ENCODE peak calls at places on chromosomes 7 and 10, in ten cellular contexts. One of them, this sample, is unnamed.

GRCh38 chr10:77513783-77514331 is 123.8 kb downstream of the KCNMA1 start:
- DNase-seq in H54: peak; percentile 94
- DNase-seq in body of pancreas: peak; percentile 94
- DNase-seq in spleen: no peak
- DNase-seq in GM12891: no peak
- DNase-seq in HCT116: peak; percentile 74
- DNase-seq in sigmoid colon: peak; percentile 88
- DNase-seq in IMR-90: peak; percentile 91
- DNase-seq in lower leg skin: no peak
- DNase-seq in A549: peak; percentile 55
- DNase-seq in this sample: no peak

GRCh38 chr7:81111358-81111757 is 192.5 kb upstream of the SEMA3C start:
- DNase-seq in sigmoid colon: no peak
- DNase-seq in lower leg skin: no peak
- DNase-seq in spleen: no peak
- DNase-seq in A549: no peak
- DNase-seq in body of pancreas: no peak
- DNase-seq in IMR-90: peak; percentile 95
- DNase-seq in HCT116: peak; percentile 13
- DNase-seq in GM12891: no peak
- DNase-seq in H54: peak; percentile 11
- DNase-seq in this sample: no peak

GRCh38 chr10:103584216-103585010 is 90.9 kb downstream of the NEURL1 start:
- DNase-seq in H54: no peak
- DNase-seq in sigmoid colon: no peak
- DNase-seq in body of pancreas: no peak
- DNase-seq in spleen: peak; percentile 89
- DNase-seq in GM12891: peak; percentile 84
- DNase-seq in A549: no peak
- DNase-seq in IMR-90: no peak
- DNase-seq in lower leg skin: no peak
- DNase-seq in HCT116: no peak
- DNase-seq in this sample: no peak

GRCh38 chr7:116524609-116525297 is at the start of gene CAV1:
- DNase-seq in body of pancreas: peak; percentile 70
- DNase-seq in lower leg skin: peak; percentile 97
- DNase-seq in IMR-90: peak; percentile 92
- DNase-seq in H54: peak; percentile 81
- DNase-seq in HCT116: peak; percentile 92
- DNase-seq in A549: peak; percentile 93
- DNase-seq in sigmoid colon: peak; percentile 96
- DNase-seq in GM12891: no peak
- DNase-seq in spleen: peak; percentile 89
- DNase-seq in this sample: no peak

GRCh38 chr7:134788191-134788590 is 8.8 kb downstream of the CALD1 start:
- DNase-seq in body of pancreas: no peak
- DNase-seq in sigmoid colon: no peak
- DNase-seq in spleen: no peak
- DNase-seq in lower leg skin: no peak
- DNase-seq in H54: no peak
- DNase-seq in GM12891: no peak
- DNase-seq in HCT116: no peak
- DNase-seq in A549: no peak
- DNase-seq in IMR-90: no peak
- DNase-seq in this sample: no peak

GRCh38 chr10:50540069-50540825 is 83.5 kb downstream of the SGMS1 start:
- DNase-seq in spleen: no peak
- DNase-seq in H54: no peak
- DNase-seq in body of pancreas: no peak
- DNase-seq in GM12891: no peak
- DNase-seq in HCT116: no peak
- DNase-seq in A549: no peak
- DNase-seq in lower leg skin: no peak
- DNase-seq in sigmoid colon: no peak
- DNase-seq in IMR-90: peak; percentile 38
- DNase-seq in this sample: no peak

GRCh38 chr7:111006040-111006439 is 84.9 kb upstream of the LRRN3 start:
- DNase-seq in GM12891: no peak
- DNase-seq in sigmoid colon: no peak
- DNase-seq in A549: no peak
- DNase-seq in IMR-90: no peak
- DNase-seq in lower leg skin: no peak
- DNase-seq in H54: no peak
- DNase-seq in spleen: no peak
- DNase-seq in HCT116: no peak
- DNase-seq in body of pancreas: no peak
- DNase-seq in this sample: no peak

GRCh38 chr7:105010538-105011523 is 3.2 kb upstream of the KMT2E start:
- DNase-seq in sigmoid colon: no peak
- DNase-seq in body of pancreas: no peak
- DNase-seq in GM12891: no peak
- DNase-seq in A549: no peak
- DNase-seq in spleen: no peak
- DNase-seq in HCT116: no peak
- DNase-seq in lower leg skin: no peak
- DNase-seq in IMR-90: peak; percentile 29
- DNase-seq in H54: no peak
- DNase-seq in this sample: no peak

GRCh38 chr10:80204801-80205477 is 398 bp downstream of the ANXA11 start:
- DNase-seq in IMR-90: peak; percentile 30
- DNase-seq in body of pancreas: peak; percentile 61
- DNase-seq in GM12891: peak; percentile 56
- DNase-seq in HCT116: no peak
- DNase-seq in lower leg skin: no peak
- DNase-seq in A549: no peak
- DNase-seq in sigmoid colon: peak; percentile 66
- DNase-seq in H54: peak; percentile 27
- DNase-seq in spleen: no peak
- DNase-seq in this sample: no peak

GRCh38 chr10:80204193-80204714 is 1.1 kb downstream of the ANXA11 start:
- DNase-seq in A549: no peak
- DNase-seq in GM12891: no peak
- DNase-seq in sigmoid colon: no peak
- DNase-seq in H54: peak; percentile 29
- DNase-seq in spleen: peak; percentile 84
- DNase-seq in HCT116: no peak
- DNase-seq in lower leg skin: no peak
- DNase-seq in IMR-90: no peak
- DNase-seq in body of pancreas: peak; percentile 72
- DNase-seq in this sample: no peak

GRCh38 chr10:80203835-80204148 is 1.5 kb downstream of the ANXA11 start:
- DNase-seq in IMR-90: no peak
- DNase-seq in H54: no peak
- DNase-seq in GM12891: no peak
- DNase-seq in body of pancreas: no peak
- DNase-seq in spleen: no peak
- DNase-seq in A549: no peak
- DNase-seq in sigmoid colon: no peak
- DNase-seq in HCT116: no peak
- DNase-seq in lower leg skin: no peak
- DNase-seq in this sample: no peak

GRCh38 chr10:80201592-80202256 is 3.6 kb downstream of the ANXA11 start:
- DNase-seq in sigmoid colon: no peak
- DNase-seq in body of pancreas: no peak
- DNase-seq in IMR-90: no peak
- DNase-seq in H54: no peak
- DNase-seq in HCT116: no peak
- DNase-seq in spleen: no peak
- DNase-seq in A549: no peak
- DNase-seq in GM12891: no peak
- DNase-seq in lower leg skin: no peak
- DNase-seq in this sample: no peak

DNA sequence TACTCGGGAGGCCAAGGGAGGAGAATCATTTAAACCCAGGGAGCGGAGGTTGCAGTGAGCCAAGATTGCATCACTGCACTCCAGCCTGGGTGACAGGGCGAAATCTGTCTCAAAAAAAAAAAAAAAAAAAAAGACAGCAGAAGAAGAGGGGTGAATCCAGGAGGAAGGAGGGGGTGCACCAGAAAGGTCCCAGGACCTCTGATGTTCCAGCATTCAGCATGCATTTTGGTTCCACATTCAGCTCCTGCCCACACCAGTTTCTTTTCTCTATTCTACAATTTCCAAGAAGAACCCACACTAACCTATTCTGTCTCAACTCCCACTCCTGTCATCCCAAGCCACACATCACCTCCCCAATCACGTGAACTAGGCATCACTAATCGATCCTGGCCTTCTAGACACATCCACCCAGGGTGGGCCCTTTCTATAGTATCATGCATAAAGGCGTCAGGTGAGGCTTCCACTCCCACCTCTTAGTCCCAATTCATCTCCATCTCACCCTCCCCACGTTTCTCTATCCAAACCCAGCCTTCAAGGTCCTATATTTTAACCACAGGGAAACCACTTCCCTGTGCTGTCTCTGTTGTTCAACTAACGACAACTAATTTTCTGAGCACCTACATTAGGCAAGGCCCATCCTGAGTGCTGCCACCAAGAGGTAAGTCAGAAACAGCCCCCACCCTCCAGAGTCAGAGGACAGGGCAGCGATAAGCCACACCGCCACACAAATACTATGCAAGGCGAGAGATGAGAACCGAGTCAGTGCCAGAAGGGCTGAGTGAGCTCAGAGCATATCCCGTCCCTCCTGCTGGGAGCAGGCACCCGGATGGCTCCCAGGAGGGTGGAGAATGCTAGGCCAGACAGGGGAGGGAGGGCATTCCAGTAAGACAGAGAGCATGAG is 2.2 kb downstream of the ANXA11 start:
- DNase-seq in IMR-90: peak; percentile 85
- DNase-seq in spleen: peak; percentile 88
- DNase-seq in sigmoid colon: peak; percentile 91
- DNase-seq in A549: no peak
- DNase-seq in lower leg skin: no peak
- DNase-seq in body of pancreas: peak; percentile 82
- DNase-seq in H54: peak; percentile 93
- DNase-seq in HCT116: peak; percentile 83
- DNase-seq in GM12891: no peak
- DNase-seq in this sample: no peak
- TF ChIP-seq POLR2A in IMR-90: peak; percentile 63
- TF ChIP-seq POLR2A in spleen: no peak
- TF ChIP-seq POLR2A in sigmoid colon: peak; percentile 25
- TF ChIP-seq POLR2A in A549: no peak
- TF ChIP-seq POLR2A in lower leg skin: no peak
- TF ChIP-seq POLR2A in body of pancreas: peak; percentile 53
- TF ChIP-seq POLR2A in H54: no peak
- TF ChIP-seq POLR2A in HCT116: no peak
- TF ChIP-seq POLR2A in GM12891: no peak
- TF ChIP-seq POLR2A in this sample: no peak

DNA sequence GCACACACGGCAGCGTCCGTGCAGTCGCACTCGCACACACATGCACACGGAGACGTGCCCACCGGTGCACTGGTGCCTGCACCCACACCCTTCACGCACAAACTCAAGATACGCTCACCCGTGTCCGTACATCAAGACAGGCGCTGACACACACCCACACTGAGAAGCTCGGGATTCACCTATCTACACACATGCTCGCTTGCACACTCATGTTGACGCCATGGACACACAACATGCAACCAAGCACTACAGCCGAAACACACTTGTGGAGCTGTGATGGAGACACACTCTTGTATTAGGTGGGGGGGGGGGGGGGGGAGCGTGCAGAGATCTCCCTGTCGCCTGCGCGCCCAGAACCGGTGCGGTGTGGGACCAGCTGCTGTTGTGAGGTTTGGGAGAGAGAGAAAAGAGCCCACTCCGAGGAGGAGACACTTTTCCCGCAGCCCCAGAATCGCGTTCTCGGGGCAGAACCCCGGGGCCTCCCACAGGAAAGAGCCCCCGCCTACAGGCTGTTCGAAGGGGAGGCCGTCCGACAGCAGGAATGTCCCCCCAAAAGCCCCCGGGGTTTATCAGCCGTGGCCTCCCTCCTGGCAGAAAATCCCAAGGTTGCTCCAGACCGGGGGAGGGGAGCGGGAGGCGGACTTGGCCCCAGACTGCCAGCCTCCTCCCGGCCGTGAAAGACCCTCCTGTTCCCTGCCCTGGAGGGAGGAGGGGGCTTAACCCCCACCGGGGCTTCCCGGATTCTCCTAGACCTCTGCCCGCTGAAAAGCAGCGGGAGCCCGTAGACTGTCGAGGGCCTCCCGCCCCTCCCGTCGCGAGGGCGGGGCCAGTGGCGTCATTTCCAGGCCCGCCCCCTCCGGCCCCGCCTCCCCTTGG is 466 bp upstream of the NFKB2 start:
- DNase-seq in sigmoid colon: peak; percentile 96
- DNase-seq in HCT116: peak; percentile 72
- DNase-seq in body of pancreas: peak; percentile 90
- DNase-seq in IMR-90: peak; percentile 87
- DNase-seq in H54: peak; percentile 79
- DNase-seq in A549: peak; percentile 89
- DNase-seq in GM12891: peak; percentile 84
- DNase-seq in lower leg skin: peak; percentile 98
- DNase-seq in spleen: peak; percentile 97
- DNase-seq in this sample: peak; percentile 50
- TF ChIP-seq POLR2A in sigmoid colon: peak; percentile 89
- TF ChIP-seq POLR2A in HCT116: no peak
- TF ChIP-seq POLR2A in body of pancreas: peak; percentile 87
- TF ChIP-seq POLR2A in IMR-90: peak; percentile 86
- TF ChIP-seq POLR2A in H54: no peak
- TF ChIP-seq POLR2A in A549: no peak
- TF ChIP-seq POLR2A in GM12891: peak; percentile 79
- TF ChIP-seq POLR2A in lower leg skin: no peak
- TF ChIP-seq POLR2A in spleen: peak; percentile 4
- TF ChIP-seq POLR2A in this sample: peak; percentile 90

GRCh38 chr10:17238445-17239275 is 10.6 kb downstream of the VIM start:
- DNase-seq in H54: no peak
- DNase-seq in IMR-90: peak; percentile 80
- DNase-seq in GM12891: no peak
- DNase-seq in lower leg skin: no peak
- DNase-seq in sigmoid colon: no peak
- DNase-seq in body of pancreas: no peak
- DNase-seq in spleen: no peak
- DNase-seq in A549: no peak
- DNase-seq in HCT116: no peak
- DNase-seq in this sample: no peak
- TF ChIP-seq POLR2A in H54: peak; percentile 46
- TF ChIP-seq POLR2A in IMR-90: peak; percentile 94
- TF ChIP-seq POLR2A in GM12891: no peak
- TF ChIP-seq POLR2A in lower leg skin: no peak
- TF ChIP-seq POLR2A in sigmoid colon: no peak
- TF ChIP-seq POLR2A in body of pancreas: no peak
- TF ChIP-seq POLR2A in spleen: no peak
- TF ChIP-seq POLR2A in A549: no peak
- TF ChIP-seq POLR2A in HCT116: no peak
- TF ChIP-seq POLR2A in this sample: no peak

DNA sequence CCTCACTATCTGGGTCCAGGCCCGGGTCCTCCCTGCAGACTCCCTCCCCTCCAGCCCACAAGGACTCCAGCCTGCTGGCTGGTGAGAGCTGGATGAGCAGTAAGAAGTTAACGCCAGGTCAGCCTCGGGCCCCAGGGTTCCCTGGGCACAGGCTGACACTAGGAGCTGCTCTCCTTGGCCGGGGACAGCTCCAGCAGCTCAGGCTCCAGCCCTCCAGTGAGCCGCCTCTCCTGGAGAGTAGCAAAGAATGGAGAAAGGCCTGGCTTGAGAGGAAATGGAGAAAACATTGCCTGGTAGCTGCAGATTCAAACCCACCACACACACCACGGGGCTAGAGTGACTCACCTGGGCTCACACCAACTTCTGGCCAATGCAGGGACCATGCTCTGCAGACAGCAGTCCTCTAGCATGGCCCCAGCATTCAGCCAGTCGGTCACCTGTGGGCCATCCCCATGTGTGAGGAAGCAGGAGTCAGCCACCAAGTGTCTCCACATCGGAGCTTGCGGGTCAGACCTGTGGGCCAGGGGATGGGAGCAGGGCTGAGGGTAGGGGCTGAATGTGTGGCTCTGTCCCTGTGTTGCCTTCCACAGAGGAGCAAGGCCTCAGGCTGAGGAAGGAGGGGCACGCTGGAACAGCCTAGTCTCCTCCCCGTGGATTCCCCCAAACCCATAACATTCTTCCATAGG is 6.5 kb downstream of the SAP25 start:
- DNase-seq in IMR-90: no peak
- DNase-seq in sigmoid colon: no peak
- DNase-seq in GM12891: no peak
- DNase-seq in body of pancreas: no peak
- DNase-seq in lower leg skin: no peak
- DNase-seq in spleen: peak; percentile 56
- DNase-seq in H54: no peak
- DNase-seq in A549: no peak
- DNase-seq in HCT116: no peak
- DNase-seq in this sample: no peak
- TF ChIP-seq POLR2A in IMR-90: no peak
- TF ChIP-seq POLR2A in sigmoid colon: no peak
- TF ChIP-seq POLR2A in GM12891: no peak
- TF ChIP-seq POLR2A in body of pancreas: no peak
- TF ChIP-seq POLR2A in lower leg skin: no peak
- TF ChIP-seq POLR2A in spleen: no peak
- TF ChIP-seq POLR2A in H54: no peak
- TF ChIP-seq POLR2A in A549: no peak
- TF ChIP-seq POLR2A in HCT116: no peak
- TF ChIP-seq POLR2A in this sample: no peak

This sample was measured in esophagus squamous epithelium.